ENCODE peak calls at places on chromosomes 2 and 18, in ten cellular contexts. One of them, this sample, is unnamed.

GRCh38 chr18:8890957-8891464 is 185.7 kb downstream of the MTCL1 start:
- DNase-seq in AG04450: peak; percentile 82
- DNase-seq in NCI-H1694 treated with DMSO at 0.1 percent for 48 hours: no peak
- DNase-seq in pancreas: peak; percentile 7
- DNase-seq in SIG-M5: no peak
- DNase-seq in nephron progenitor cell: peak; percentile 14
- DNase-seq in amniotic epithelial cell: peak; percentile 88
- DNase-seq in lower lobe of right lung: no peak
- DNase-seq in GM12891: no peak
- DNase-seq in epithelial cell of prostate: peak; percentile 83
- DNase-seq in this sample: no peak

GRCh38 chr2:134361648-134362047 is 107.8 kb downstream of the MGAT5 start:
- DNase-seq in AG04450: no peak
- DNase-seq in NCI-H1694 treated with DMSO at 0.1 percent for 48 hours: no peak
- DNase-seq in pancreas: no peak
- DNase-seq in SIG-M5: no peak
- DNase-seq in nephron progenitor cell: no peak
- DNase-seq in amniotic epithelial cell: no peak
- DNase-seq in lower lobe of right lung: no peak
- DNase-seq in GM12891: no peak
- DNase-seq in epithelial cell of prostate: no peak
- DNase-seq in this sample: no peak

GRCh38 chr2:129936334-129936934 is 43.0 kb upstream of the RAB6C start:
- DNase-seq in AG04450: no peak
- DNase-seq in NCI-H1694 treated with DMSO at 0.1 percent for 48 hours: peak; percentile 28
- DNase-seq in pancreas: no peak
- DNase-seq in SIG-M5: no peak
- DNase-seq in nephron progenitor cell: peak; percentile 69
- DNase-seq in amniotic epithelial cell: peak; percentile 12
- DNase-seq in lower lobe of right lung: no peak
- DNase-seq in GM12891: no peak
- DNase-seq in epithelial cell of prostate: no peak
- DNase-seq in this sample: no peak

GRCh38 chr2:45745231-45745630 is 93.8 kb downstream of the PRKCE start:
- DNase-seq in AG04450: no peak
- DNase-seq in NCI-H1694 treated with DMSO at 0.1 percent for 48 hours: no peak
- DNase-seq in pancreas: no peak
- DNase-seq in SIG-M5: no peak
- DNase-seq in nephron progenitor cell: no peak
- DNase-seq in amniotic epithelial cell: no peak
- DNase-seq in lower lobe of right lung: no peak
- DNase-seq in GM12891: no peak
- DNase-seq in epithelial cell of prostate: no peak
- DNase-seq in this sample: no peak

GRCh38 chr2:69308338-69308737 is 78.7 kb downstream of the GFPT1 start:
- DNase-seq in AG04450: no peak
- DNase-seq in NCI-H1694 treated with DMSO at 0.1 percent for 48 hours: no peak
- DNase-seq in pancreas: no peak
- DNase-seq in SIG-M5: no peak
- DNase-seq in nephron progenitor cell: no peak
- DNase-seq in amniotic epithelial cell: no peak
- DNase-seq in lower lobe of right lung: no peak
- DNase-seq in GM12891: no peak
- DNase-seq in epithelial cell of prostate: no peak
- DNase-seq in this sample: no peak

GRCh38 chr2:159879061-159879604 is 81.1 kb upstream of the CD302 start:
- DNase-seq in AG04450: no peak
- DNase-seq in NCI-H1694 treated with DMSO at 0.1 percent for 48 hours: no peak
- DNase-seq in pancreas: no peak
- DNase-seq in SIG-M5: no peak
- DNase-seq in nephron progenitor cell: no peak
- DNase-seq in amniotic epithelial cell: peak; percentile 49
- DNase-seq in lower lobe of right lung: no peak
- DNase-seq in GM12891: no peak
- DNase-seq in epithelial cell of prostate: no peak
- DNase-seq in this sample: no peak

GRCh38 chr2:84817239-84817655 is 63.6 kb downstream of the TRABD2A start:
- DNase-seq in AG04450: no peak
- DNase-seq in NCI-H1694 treated with DMSO at 0.1 percent for 48 hours: no peak
- DNase-seq in pancreas: no peak
- DNase-seq in SIG-M5: no peak
- DNase-seq in nephron progenitor cell: no peak
- DNase-seq in amniotic epithelial cell: no peak
- DNase-seq in lower lobe of right lung: no peak
- DNase-seq in GM12891: no peak
- DNase-seq in epithelial cell of prostate: no peak
- DNase-seq in this sample: no peak

GRCh38 chr2:38554973-38555595 is 47.6 kb downstream of the HNRNPLL start:
- DNase-seq in AG04450: no peak
- DNase-seq in NCI-H1694 treated with DMSO at 0.1 percent for 48 hours: no peak
- DNase-seq in pancreas: no peak
- DNase-seq in SIG-M5: no peak
- DNase-seq in nephron progenitor cell: no peak
- DNase-seq in amniotic epithelial cell: peak; percentile 37
- DNase-seq in lower lobe of right lung: no peak
- DNase-seq in GM12891: no peak
- DNase-seq in epithelial cell of prostate: no peak
- DNase-seq in this sample: no peak

GRCh38 chr2:184006998-184007397 is 591.3 kb upstream of the ZNF804A start:
- DNase-seq in AG04450: no peak
- DNase-seq in NCI-H1694 treated with DMSO at 0.1 percent for 48 hours: peak; percentile 11
- DNase-seq in pancreas: peak; percentile 61
- DNase-seq in SIG-M5: no peak
- DNase-seq in nephron progenitor cell: no peak
- DNase-seq in amniotic epithelial cell: no peak
- DNase-seq in lower lobe of right lung: no peak
- DNase-seq in GM12891: no peak
- DNase-seq in epithelial cell of prostate: no peak
- DNase-seq in this sample: no peak

GRCh38 chr2:119495948-119496347 is 28.3 kb downstream of the SCTR start:
- DNase-seq in AG04450: no peak
- DNase-seq in NCI-H1694 treated with DMSO at 0.1 percent for 48 hours: no peak
- DNase-seq in pancreas: no peak
- DNase-seq in SIG-M5: no peak
- DNase-seq in nephron progenitor cell: no peak
- DNase-seq in amniotic epithelial cell: no peak
- DNase-seq in lower lobe of right lung: no peak
- DNase-seq in GM12891: no peak
- DNase-seq in epithelial cell of prostate: no peak
- DNase-seq in this sample: no peak

GRCh38 chr2:12605936-12606335 is 110.8 kb upstream of the TRIB2 start:
- DNase-seq in AG04450: no peak
- DNase-seq in NCI-H1694 treated with DMSO at 0.1 percent for 48 hours: no peak
- DNase-seq in pancreas: no peak
- DNase-seq in SIG-M5: no peak
- DNase-seq in nephron progenitor cell: no peak
- DNase-seq in amniotic epithelial cell: peak; percentile 18
- DNase-seq in lower lobe of right lung: no peak
- DNase-seq in GM12891: no peak
- DNase-seq in epithelial cell of prostate: no peak
- DNase-seq in this sample: no peak

GRCh38 chr2:224395646-224396390 is 6.1 kb downstream of the FAM124B start:
- DNase-seq in AG04450: no peak
- DNase-seq in NCI-H1694 treated with DMSO at 0.1 percent for 48 hours: no peak
- DNase-seq in pancreas: no peak
- DNase-seq in SIG-M5: no peak
- DNase-seq in nephron progenitor cell: no peak
- DNase-seq in amniotic epithelial cell: no peak
- DNase-seq in lower lobe of right lung: no peak
- DNase-seq in GM12891: no peak
- DNase-seq in epithelial cell of prostate: no peak
- DNase-seq in this sample: no peak

GRCh38 chr2:43605079-43605655 is 9.3 kb upstream of the THADA start:
- DNase-seq in AG04450: no peak
- DNase-seq in NCI-H1694 treated with DMSO at 0.1 percent for 48 hours: peak; percentile 33
- DNase-seq in pancreas: no peak
- DNase-seq in SIG-M5: no peak
- DNase-seq in nephron progenitor cell: peak; percentile 16
- DNase-seq in amniotic epithelial cell: peak; percentile 62
- DNase-seq in lower lobe of right lung: no peak
- DNase-seq in GM12891: no peak
- DNase-seq in epithelial cell of prostate: no peak
- DNase-seq in this sample: no peak

GRCh38 chr2:57497489-57498096 is 549.0 kb upstream of the VRK2 start:
- DNase-seq in AG04450: no peak
- DNase-seq in NCI-H1694 treated with DMSO at 0.1 percent for 48 hours: peak; percentile 73
- DNase-seq in pancreas: peak; percentile 10
- DNase-seq in SIG-M5: no peak
- DNase-seq in nephron progenitor cell: peak; percentile 64
- DNase-seq in amniotic epithelial cell: peak; percentile 60
- DNase-seq in lower lobe of right lung: peak; percentile 41
- DNase-seq in GM12891: peak; percentile 1
- DNase-seq in epithelial cell of prostate: no peak
- DNase-seq in this sample: no peak

This sample was measured in breast epithelium.